ENCODE peak calls at places on chromosome 22, in six cellular contexts. U is A549, J is ovary, B is mesenchymal stem cell, Q is heart left ventricle, V is mesendoderm. F is an unnamed sample.

GRCh38 chr22:20128902-20129746 is 2.5 kb upstream of the ZDHHC8 start:
- DNase-seq in Q (no peak), V (peak; percentile 61), J (no peak), B (peak; percentile 39), U (no peak), F (no peak)

GRCh38 chr22:37996515-37997246 is 12.3 kb upstream of the SOX10 start:
- DNase-seq in B (no peak), U (no peak), V (no peak), Q (no peak), J (no peak), F (no peak)

GRCh38 chr22:45846952-45847351 is 130.0 kb downstream of the WNT7B start:
- DNase-seq in U (no peak), B (peak; percentile 15), J (no peak), V (no peak), Q (no peak), F (no peak)

GRCh38 chr22:28857288-28857687 is 26.1 kb upstream of the ZNRF3 start:
- DNase-seq in U (no peak), V (peak; percentile 18), B (no peak), J (no peak), Q (no peak), F (no peak)

GRCh38 chr22:20673341-20674195 is 100.3 kb upstream of the SERPIND1 start:
- DNase-seq in Q (no peak), U (no peak), J (no peak), B (no peak), V (no peak), F (no peak)

GRCh38 chr22:20745177-20745576 is 28.7 kb upstream of the SERPIND1 start:
- DNase-seq in B (no peak), U (no peak), V (no peak), Q (no peak), J (no peak), F (no peak)

GRCh38 chr22:28829358-28830181 is 29.2 kb upstream of the XBP1 start:
- DNase-seq in V (peak; percentile 73), U (peak; percentile 41), J (peak; percentile 76), B (peak; percentile 75), Q (peak; percentile 73), F (peak; percentile 88)

GRCh38 chr22:23565942-23566715 is 14.0 kb downstream of the IGLL1 start:
- DNase-seq in B (no peak), U (no peak), V (peak; percentile 26), Q (no peak), J (peak; percentile 42), F (peak; percentile 75)

GRCh38 chr22:34847072-34847471 is 218.9 kb upstream of the ISX start:
- DNase-seq in V (peak; percentile 27), Q (no peak), B (no peak), J (no peak), U (no peak), F (no peak)

GRCh38 chr22:45805413-45805812 is 133.8 kb downstream of the ATXN10 start:
- DNase-seq in Q (no peak), B (no peak), U (no peak), V (no peak), J (no peak), F (no peak)

GRCh38 chr22:43996170-43996980 is 27.7 kb upstream of the PARVB start:
- DNase-seq in B (no peak), U (no peak), V (no peak), J (no peak), Q (peak; percentile 70), F (peak; percentile 81)

GRCh38 chr22:39469681-39470461 is 13.1 kb downstream of the MGAT3 start:
- DNase-seq in V (no peak), B (no peak), U (no peak), J (no peak), Q (no peak), F (no peak)

GRCh38 chr22:38953577-38954413 is 3.6 kb upstream of the APOBEC3A start:
- DNase-seq in U (peak; percentile 38), Q (no peak), V (no peak), J (no peak), B (peak; percentile 7), F (peak; percentile 45)

GRCh38 chr22:47069270-47069669 is 306.8 kb downstream of the TBC1D22A start:
- DNase-seq in Q (no peak), B (no peak), J (no peak), V (no peak), U (no peak), F (no peak)

GRCh38 chr22:29799217-29799680 is 32.1 kb downstream of the UQCR10 start:
- DNase-seq in B (peak; percentile 98), J (peak; percentile 78), Q (peak; percentile 88), V (no peak), U (peak; percentile 78), F (peak; percentile 89)

DNA sequence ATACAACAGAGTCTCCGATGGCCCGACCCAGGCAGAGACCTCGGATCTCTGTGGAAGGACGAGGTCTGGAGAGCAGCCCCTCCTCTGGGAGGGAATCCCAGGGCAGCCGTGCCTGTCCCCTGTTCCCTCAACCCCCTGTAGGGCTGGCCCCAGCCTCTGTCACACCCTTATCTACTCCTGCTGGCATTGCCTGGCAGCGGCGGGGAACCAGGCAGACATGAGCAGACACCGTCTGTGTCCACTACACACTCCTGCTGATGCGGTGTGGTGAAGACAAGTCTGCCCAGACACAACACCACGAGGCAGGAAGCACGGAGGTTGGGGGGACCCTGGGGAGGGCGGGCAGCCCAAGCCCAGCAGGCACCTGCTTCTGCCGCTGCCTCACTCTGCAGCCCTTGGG is 52.5 kb upstream of the A4GALT start:
- DNase-seq in Q (peak; percentile 30), B (no peak), U (no peak), J (no peak), V (peak; percentile 89), F (no peak)
- H3K4me3 ChIP-seq in Q (no peak overlapping the region), B (no peak overlapping the region), U (no peak overlapping the region), J (no peak overlapping the region), V (no peak overlapping the region), F (no peak overlapping the region)

GRCh38 chr22:31288496-31289235 is 3.6 kb downstream of the PIK3IP1 start:
- DNase-seq in B (peak; percentile 32), V (no peak), U (no peak), Q (no peak), J (no peak), F (no peak)
- H3K4me1 ChIP-seq in B (peaks cover 8% of the 10 kb centered on the region), V (no peaks in the 10 kb centered on the region), U (peaks cover 17% of the 10 kb centered on the region), Q (peaks cover 51% of the 10 kb centered on the region), J (peaks cover 5% of the 10 kb centered on the region), F (no peaks in the 10 kb centered on the region)

DNA sequence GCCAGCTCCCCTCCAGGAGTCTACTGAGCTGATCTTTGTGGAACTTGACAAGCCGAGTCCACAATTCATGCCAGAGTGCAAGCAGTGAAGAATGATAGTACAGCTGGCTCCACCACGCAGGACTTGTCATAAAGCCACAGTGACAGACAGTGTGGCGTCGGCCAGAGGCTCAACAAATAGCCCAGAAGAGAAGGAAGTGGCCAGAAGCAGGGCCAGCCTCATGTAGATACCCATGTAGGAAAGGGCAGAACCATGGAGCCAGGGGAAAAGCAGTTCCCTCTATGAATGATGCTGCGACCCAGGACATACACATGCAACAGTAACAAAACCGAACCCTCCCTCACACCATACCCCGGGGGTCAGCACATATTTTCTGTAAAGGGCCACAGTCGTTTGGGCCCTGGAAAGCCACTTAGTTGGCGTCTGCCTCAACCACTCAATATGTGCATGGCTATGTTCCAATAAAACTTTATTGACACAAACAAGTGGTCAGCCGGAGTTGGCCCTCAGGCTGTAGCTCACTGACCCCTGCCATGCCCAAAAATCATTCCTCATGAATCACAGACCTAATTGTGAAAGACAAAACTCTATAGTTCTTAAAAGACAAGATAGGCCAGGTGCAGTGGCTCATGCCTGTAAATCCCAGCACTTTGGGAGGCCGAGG is 161.4 kb downstream of the BRD1 start:
- DNase-seq in Q (no peak), V (no peak), B (no peak), U (no peak), J (no peak), F (peak; percentile 54)
- H3K27ac ChIP-seq in Q (peak overlapping the region; percentile 85), V (no peak overlapping the region), B (no peak overlapping the region), U (no peak overlapping the region), J (no peak overlapping the region), F (no peak overlapping the region)

DNA sequence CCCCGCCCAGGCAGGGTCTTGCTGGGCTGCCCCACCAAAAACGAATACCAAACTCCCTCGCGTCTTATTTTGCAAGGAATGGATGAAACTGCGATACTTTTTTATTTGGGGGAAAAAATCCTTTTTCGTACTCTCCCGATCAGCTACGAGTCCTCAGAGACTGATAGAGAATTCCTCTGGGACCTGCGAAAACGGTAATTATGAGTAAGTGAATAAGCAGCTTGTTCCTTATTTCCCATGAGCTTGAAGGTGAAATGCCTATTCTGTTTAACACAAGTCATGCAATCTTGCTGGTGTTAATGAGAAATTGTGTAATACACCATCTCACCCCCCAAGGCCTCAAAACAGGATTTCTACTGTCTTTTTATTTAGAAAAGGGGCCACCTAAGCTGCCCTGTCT is 5.5 kb downstream of the GRK3 start:
- DNase-seq in V (no peak), Q (no peak), U (no peak), B (no peak), J (no peak), F (no peak)
- H3K4me3 ChIP-seq in V (no peak overlapping the region), Q (no peak overlapping the region), U (no peak overlapping the region), B (no peak overlapping the region), J (no peak overlapping the region), F (no peak overlapping the region)